ENCODE peak calls at places on chromosome 15, in ten cellular contexts. C, T, Z, U, A, I, H, S, P and X are unnamed samples.

GRCh38 chr15:63599401-63600000 is 2.3 kb downstream of the FBXL22 start:
- DNase-seq in C (peak), T (peak), Z (peak), U (peak), A (no peak), I (no peak), H (no peak), S (no peak), P (peak), X (peak)

GRCh38 chr15:55402707-55403106 is 5.5 kb downstream of the CCPG1 start:
- DNase-seq in C (no peak), T (no peak), Z (no peak), U (no peak), A (no peak), I (no peak), H (no peak), S (no peak), P (no peak), X (no peak)

GRCh38 chr15:27449940-27450339 is 479.0 kb downstream of the GABRG3 start:
- DNase-seq in C (no peak), T (no peak), Z (no peak), U (no peak), A (no peak), I (no peak), H (no peak), S (no peak), P (no peak), X (no peak)

GRCh38 chr15:31442203-31443090 is 115.8 kb downstream of the KLF13 start:
- DNase-seq in C (no peak), T (no peak), Z (no peak), U (no peak), A (no peak), I (peak), H (no peak), S (no peak), P (no peak), X (no peak)

GRCh38 chr15:43184407-43185160 is 619 bp upstream of the CCNDBP1 start:
- DNase-seq in C (no peak), T (no peak), Z (no peak), U (no peak), A (no peak), I (no peak), H (no peak), S (no peak), P (no peak), X (no peak)

GRCh38 chr15:51380999-51381806 is 39.7 kb downstream of the GLDN start:
- DNase-seq in C (peak), T (no peak), Z (peak), U (peak), A (no peak), I (peak), H (peak), S (peak), P (peak), X (peak)

GRCh38 chr15:31974855-31975421 is 55.4 kb upstream of the CHRNA7 start:
- DNase-seq in C (peak), T (no peak), Z (peak), U (peak), A (no peak), I (peak), H (peak), S (no peak), P (no peak), X (peak)

GRCh38 chr15:40830884-40831283 is 2.4 kb upstream of the PPP1R14D start:
- DNase-seq in C (no peak), T (no peak), Z (no peak), U (no peak), A (no peak), I (no peak), H (no peak), S (no peak), P (no peak), X (no peak)

GRCh38 chr15:39195988-39196486 is 384.8 kb upstream of the THBS1 start:
- DNase-seq in C (no peak), T (no peak), Z (no peak), U (no peak), A (no peak), I (peak), H (no peak), S (no peak), P (no peak), X (no peak)

GRCh38 chr15:66995257-66995656 is 70.1 kb upstream of the SMAD3 start:
- DNase-seq in C (no peak), T (no peak), Z (no peak), U (no peak), A (no peak), I (no peak), H (no peak), S (no peak), P (no peak), X (no peak)

GRCh38 chr15:65286069-65286703 is 497 bp downstream of the PARP16 start:
- DNase-seq in C (peak), T (no peak), Z (no peak), U (no peak), A (peak), I (peak), H (peak), S (no peak), P (no peak), X (peak)

GRCh38 chr15:44726568-44727461 is 9.5 kb upstream of the TRIM69 start:
- DNase-seq in C (peak), T (peak), Z (peak), U (no peak), A (peak), I (peak), H (no peak), S (peak), P (peak), X (peak)

GRCh38 chr15:72492733-72493132 is 18.6 kb downstream of the ARIH1 start:
- DNase-seq in C (no peak), T (no peak), Z (no peak), U (no peak), A (no peak), I (no peak), H (no peak), S (no peak), P (no peak), X (no peak)

GRCh38 chr15:49154359-49154758 is 1.0 kb downstream of the COPS2 start:
- DNase-seq in C (no peak), T (no peak), Z (no peak), U (no peak), A (no peak), I (peak), H (no peak), S (no peak), P (no peak), X (no peak)

GRCh38 chr15:58546635-58547627 is 115.1 kb downstream of the LIPC start:
- DNase-seq in C (no peak), T (no peak), Z (no peak), U (no peak), A (no peak), I (peak), H (no peak), S (no peak), P (peak), X (no peak)

GRCh38 chr15:88621789-88622604 is 857 bp downstream of the AEN start:
- DNase-seq in C (peak), T (peak), Z (peak), U (no peak), A (no peak), I (no peak), H (no peak), S (no peak), P (no peak), X (peak)

GRCh38 chr15:69498987-69499386 is 46.4 kb downstream of the RPLP1 start:
- DNase-seq in C (no peak), T (no peak), Z (no peak), U (peak), A (no peak), I (no peak), H (no peak), S (no peak), P (no peak), X (no peak)

GRCh38 chr15:90959894-90960293 is 5.2 kb downstream of the RCCD1 start:
- DNase-seq in C (no peak), T (no peak), Z (no peak), U (no peak), A (no peak), I (peak), H (no peak), S (no peak), P (peak), X (no peak)

GRCh38 chr15:29686079-29686425 is 136.2 kb downstream of the TJP1 start:
- DNase-seq in C (no peak), T (no peak), Z (no peak), U (no peak), A (no peak), I (no peak), H (no peak), S (no peak), P (no peak), X (no peak)

GRCh38 chr15:69607101-69607500 is 154.5 kb downstream of the RPLP1 start:
- DNase-seq in C (no peak), T (no peak), Z (no peak), U (no peak), A (no peak), I (no peak), H (no peak), S (no peak), P (no peak), X (no peak)

GRCh38 chr15:36484038-36484778 is 95.2 kb upstream of the CDIN1 start:
- DNase-seq in C (no peak), T (no peak), Z (no peak), U (no peak), A (no peak), I (no peak), H (no peak), S (no peak), P (no peak), X (no peak)

GRCh38 chr15:57554063-57554820 is 37.5 kb upstream of the MYZAP start:
- DNase-seq in C (no peak), T (no peak), Z (no peak), U (no peak), A (no peak), I (no peak), H (no peak), S (no peak), P (no peak), X (no peak)

GRCh38 chr15:39908186-39908585 is 11.9 kb downstream of the GPR176 start:
- DNase-seq in C (no peak), T (no peak), Z (no peak), U (no peak), A (no peak), I (peak), H (no peak), S (no peak), P (no peak), X (no peak)

GRCh38 chr15:80946576-80946975 is 43.0 kb downstream of the MESD start:
- DNase-seq in C (no peak), T (no peak), Z (no peak), U (no peak), A (no peak), I (no peak), H (no peak), S (no peak), P (peak), X (no peak)

GRCh38 chr15:73258271-73259108 is 110.3 kb downstream of the HCN4 start:
- DNase-seq in C (no peak), T (no peak), Z (no peak), U (no peak), A (no peak), I (no peak), H (no peak), S (no peak), P (no peak), X (no peak)

GRCh38 chr15:40506964-40507571 is 36.3 kb downstream of the CHST14 start:
- DNase-seq in C (peak), T (peak), Z (peak), U (peak), A (peak), I (peak), H (peak), S (peak), P (peak), X (peak)

GRCh38 chr15:67033521-67033920 is 31.9 kb upstream of the SMAD3 start:
- DNase-seq in C (no peak), T (peak), Z (no peak), U (no peak), A (peak), I (no peak), H (no peak), S (no peak), P (no peak), X (no peak)

GRCh38 chr15:64287953-64288352 is 68.0 kb downstream of the CSNK1G1 start:
- DNase-seq in C (no peak), T (no peak), Z (no peak), U (no peak), A (no peak), I (no peak), H (no peak), S (no peak), P (no peak), X (no peak)

GRCh38 chr15:60708684-60709083 is 229.7 kb upstream of the ICE2 start:
- DNase-seq in C (no peak), T (no peak), Z (no peak), U (no peak), A (no peak), I (peak), H (no peak), S (no peak), P (no peak), X (no peak)

GRCh38 chr15:33016405-33017024 is 178.0 kb downstream of the FMN1 start:
- DNase-seq in C (no peak), T (no peak), Z (no peak), U (no peak), A (no peak), I (no peak), H (no peak), S (no peak), P (no peak), X (no peak)

GRCh38 chr15:22827125-22827524 is 11.3 kb upstream of the NIPA2 start:
- DNase-seq in C (no peak), T (no peak), Z (no peak), U (no peak), A (no peak), I (no peak), H (no peak), S (no peak), P (no peak), X (no peak)